ENCODE peak calls at places on chromosomes 6 and 20, in six cellular contexts. D is neuronal stem cell, C is H9, J is mesenchymal stem cell, H is IMR-90, F is trophoblast cell. G is an unnamed sample.

GRCh38 chr6:146850238-146850896 is 251.6 kb downstream of the ADGB start:
- DNase-seq in D (no peak), C (no peak), J (peak; percentile 84), F (no peak), H (peak; percentile 93), G (peak; percentile 31)

GRCh38 chr6:107246972-107247615 is 131.8 kb upstream of the BEND3 start:
- DNase-seq in J (peak; percentile 19), H (no peak), D (no peak), C (no peak), F (peak; percentile 29), G (no peak)

GRCh38 chr20:25229486-25230176 is 18.3 kb upstream of the PYGB start:
- DNase-seq in C (no peak), D (no peak), H (no peak), F (no peak), J (no peak), G (no peak)

GRCh38 chr20:6513586-6513985 is 253.9 kb upstream of the BMP2 start:
- DNase-seq in F (no peak), H (no peak), C (no peak), D (no peak), J (no peak), G (no peak)

GRCh38 chr20:45100563-45101245 is at the start of gene KCNS1:
- DNase-seq in C (peak; percentile 81), F (no peak), J (peak; percentile 19), H (no peak), D (no peak), G (peak; percentile 85)

GRCh38 chr20:49567421-49568256 is at the start of gene PTGIS:
- DNase-seq in C (peak; percentile 81), F (peak; percentile 20), H (no peak), D (peak; percentile 65), J (peak; percentile 15), G (peak; percentile 86)

GRCh38 chr20:3804254-3804751 is 8.2 kb downstream of the CDC25B start:
- DNase-seq in D (no peak), C (no peak), F (no peak), H (no peak), J (no peak), G (no peak)

GRCh38 chr6:9521152-9521530 is 893.7 kb downstream of the TFAP2A start:
- DNase-seq in C (no peak), J (no peak), F (no peak), D (no peak), H (no peak), G (no peak)

GRCh38 chr6:4780360-4780812 is 4.2 kb downstream of the CDYL start:
- DNase-seq in D (no peak), J (peak; percentile 65), H (peak; percentile 67), C (no peak), F (peak; percentile 54), G (peak; percentile 59)

GRCh38 chr6:64949257-64949656 is 757.8 kb downstream of the EYS start:
- DNase-seq in F (no peak), H (no peak), D (no peak), C (no peak), J (no peak), G (peak; percentile 49)

GRCh38 chr6:47168176-47168575 is 126.0 kb upstream of the ADGRF1 start:
- DNase-seq in H (peak; percentile 98), D (no peak), C (no peak), J (peak; percentile 93), F (peak; percentile 98), G (peak; percentile 56)

GRCh38 chr20:58361549-58361948 is 27.5 kb upstream of the VAPB start:
- DNase-seq in J (peak; percentile 97), D (no peak), F (peak; percentile 78), H (peak; percentile 51), C (no peak), G (peak; percentile 35)

GRCh38 chr6:145656128-145656527 is 79.2 kb downstream of the EPM2A start:
- DNase-seq in C (no peak), H (no peak), D (no peak), J (no peak), F (no peak), G (no peak)

GRCh38 chr6:14072084-14072483 is 45.5 kb upstream of the CD83 start:
- DNase-seq in D (no peak), J (peak; percentile 22), F (no peak), C (no peak), H (peak; percentile 61), G (no peak)

GRCh38 chr6:42937548-42938427 is 8.5 kb downstream of the CNPY3 start:
- DNase-seq in H (no peak), F (no peak), J (no peak), D (no peak), C (no peak), G (no peak)

GRCh38 chr6:139230421-139230840 is 61.4 kb downstream of the TXLNB start:
- DNase-seq in F (peak; percentile 13), J (peak; percentile 66), H (peak; percentile 46), D (peak; percentile 40), C (no peak), G (peak; percentile 67)

GRCh38 chr6:144149894-144150672 is at the start of gene STX11:
- DNase-seq in C (peak; percentile 59), D (peak; percentile 63), H (peak; percentile 29), J (peak; percentile 57), F (peak; percentile 77), G (peak; percentile 69)

GRCh38 chr6:166745801-166746668 is 119.0 kb upstream of the RPS6KA2 start:
- DNase-seq in H (no peak), F (no peak), D (no peak), J (no peak), C (no peak), G (no peak)

GRCh38 chr6:166545156-166545555 is 41.3 kb downstream of the RAMACL start:
- DNase-seq in C (no peak), H (no peak), J (no peak), D (no peak), F (no peak), G (no peak)

GRCh38 chr20:23082846-23083552 is 3.1 kb downstream of the CD93 start:
- DNase-seq in F (no peak), H (no peak), D (no peak), C (peak; percentile 48), J (no peak), G (peak; percentile 54)

GRCh38 chr6:16676978-16677377 is 84.3 kb downstream of the ATXN1 start:
- DNase-seq in J (peak; percentile 89), F (peak; percentile 88), D (no peak), H (peak; percentile 64), C (no peak), G (peak; percentile 88)

GRCh38 chr6:83884523-83884922 is 25.0 kb downstream of the CYB5R4 start:
- DNase-seq in D (peak; percentile 21), F (peak; percentile 80), J (peak; percentile 55), C (no peak), H (peak; percentile 58), G (peak; percentile 38)

GRCh38 chr6:161215876-161216615 is 57.8 kb downstream of the AGPAT4 start:
- DNase-seq in F (no peak), C (no peak), H (peak; percentile 71), J (peak; percentile 53), D (no peak), G (no peak)

GRCh38 chr6:55496201-55496600 is 82.8 kb downstream of the HMGCLL1 start:
- DNase-seq in F (no peak), C (no peak), H (no peak), J (no peak), D (no peak), G (no peak)

GRCh38 chr20:52200870-52201269 is 9.3 kb upstream of the ZFP64 start:
- DNase-seq in H (peak; percentile 8), C (no peak), J (no peak), D (no peak), F (no peak), G (no peak)

GRCh38 chr6:160258346-160259142 is at the start of gene SLC22A2:
- DNase-seq in F (no peak), H (no peak), D (no peak), J (no peak), C (no peak), G (no peak)

GRCh38 chr6:34922177-34922663 is 33.2 kb downstream of the ANKS1A start:
- DNase-seq in H (peak; percentile 81), F (peak; percentile 92), D (no peak), C (no peak), J (peak; percentile 83), G (peak; percentile 40)

GRCh38 chr6:154166140-154166539 is 127.1 kb downstream of the OPRM1 start:
- DNase-seq in C (peak; percentile 36), J (no peak), D (no peak), F (peak; percentile 86), H (no peak), G (peak; percentile 50)

GRCh38 chr6:7633361-7633760 is 43.4 kb downstream of the SNRNP48 start:
- DNase-seq in D (no peak), J (no peak), C (no peak), F (no peak), H (peak; percentile 45), G (no peak)

GRCh38 chr6:136421537-136422158 is 128.6 kb downstream of the MAP7 start:
- DNase-seq in J (no peak), D (no peak), C (no peak), F (no peak), H (no peak), G (no peak)

GRCh38 chr6:7765575-7766325 is 39.9 kb downstream of the BMP6 start:
- DNase-seq in C (no peak), J (no peak), F (no peak), H (peak; percentile 41), D (no peak), G (no peak)

GRCh38 chr6:32968770-32969684 is 633 bp downstream of the BRD2 start:
- DNase-seq in C (peak; percentile 92), F (peak; percentile 80), J (peak; percentile 93), D (peak; percentile 87), H (peak; percentile 77), G (peak; percentile 95)
- H3K23ac ChIP-seq in C (peak overlapping the region; percentile 9), F (no peak overlapping the region), J (peak overlapping the region; percentile 90), D (peak overlapping the region; percentile 98), H (peak overlapping the region; percentile 100), G (peak overlapping the region; percentile 10)

GRCh38 chr6:28000351-28001045 is 43.5 kb downstream of the OR2B6 start:
- DNase-seq in D (no peak), C (no peak), H (no peak), F (peak; percentile 36), J (no peak), G (no peak)
- H4K8ac ChIP-seq in D (no peak overlapping the region), C (no peak overlapping the region), H (no peak overlapping the region), F (no peak overlapping the region), J (no peak overlapping the region), G (no peak overlapping the region)

DNA sequence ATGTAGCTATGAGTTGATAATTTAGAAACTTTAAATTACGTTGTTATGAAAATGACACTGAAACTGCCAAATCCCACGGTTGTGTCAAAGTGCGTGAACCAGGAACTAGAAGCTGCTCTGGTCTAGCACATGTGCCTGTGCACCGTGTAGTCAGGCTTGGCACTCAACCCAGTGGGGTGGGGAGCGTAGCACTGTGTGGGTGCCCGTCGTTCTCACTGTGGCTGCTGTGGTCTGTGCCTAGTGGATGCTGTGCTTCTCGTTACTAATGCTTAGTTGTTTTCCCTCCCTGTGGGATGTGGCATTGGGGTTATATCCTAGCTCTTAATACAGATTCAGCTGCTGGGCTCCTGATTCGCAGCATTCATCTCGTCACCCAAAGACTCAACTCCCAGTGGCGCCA is 46.2 kb upstream of the ADIG start:
- DNase-seq in J (no peak), F (no peak), C (no peak), D (no peak), H (no peak), G (no peak)
- H3K23ac ChIP-seq in J (no peak overlapping the region), F (no peak overlapping the region), C (no peak overlapping the region), D (no peak overlapping the region), H (no peak overlapping the region), G (no peak overlapping the region)

DNA sequence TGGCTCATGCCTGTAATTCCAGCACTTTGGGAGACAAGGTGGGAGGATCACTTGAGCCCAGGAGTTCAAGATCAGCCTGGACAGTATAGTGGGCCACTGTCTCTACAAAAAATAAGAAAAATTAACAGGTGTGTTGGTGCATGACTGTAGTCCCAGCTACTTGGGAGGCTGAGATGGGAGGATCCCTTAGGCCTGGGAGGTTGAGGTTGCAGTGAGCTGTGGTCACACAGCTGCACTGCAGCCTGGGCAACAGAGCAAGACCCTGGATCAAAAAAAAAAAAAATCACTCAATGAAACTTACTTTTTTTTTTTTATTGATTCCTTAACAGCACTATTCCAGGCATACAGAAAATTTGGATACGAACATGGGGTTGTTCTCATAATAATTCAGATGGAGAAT is 14.0 kb downstream of the CDKAL1 start:
- DNase-seq in D (no peak), F (no peak), H (no peak), J (no peak), C (no peak), G (no peak)
- H4K8ac ChIP-seq in D (no peak overlapping the region), F (no peak overlapping the region), H (no peak overlapping the region), J (no peak overlapping the region), C (no peak overlapping the region), G (no peak overlapping the region)